ENCODE peak calls at places on chromosomes 3 and 15, in ten cellular contexts. H is Calu3; Y is activated CD8-positive, alpha-beta memory T cell treated with anti-CD3 and anti-CD28 coated beads for 1 hour; Z is nephron progenitor cell; K is activated T-helper 9 cell treated with anti-CD3 and anti-CD28 coated beads, Interleukin-2, amount 50 U/mL, for 16 hours; V is bronchial epithelial cell; J is GM04504; U is stimulated activated CD4-positive, alpha-beta T cell treated with anti-CD3 and anti-CD28 coated beads, Interleukin-2, amount 100 ng/mL, for 24 hours; N is NCI-H524; S is brain microvascular endothelial cell. D is an unnamed sample.

GRCh38 chr15:39488498-39488897 is 92.4 kb upstream of the THBS1 start:
- DNase-seq in Y (no peak), Z (no peak), V (no peak), H (no peak), N (no peak), S (no peak), U (no peak), K (no peak), J (no peak), D (no peak)

GRCh38 chr3:101870138-101870537 is 20.8 kb downstream of the NFKBIZ start:
- DNase-seq in S (no peak), J (no peak), Y (no peak), N (no peak), K (no peak), H (no peak), V (no peak), Z (no peak), U (no peak), D (no peak)

GRCh38 chr3:197371521-197372075 is 73.2 kb upstream of the DLG1 start:
- DNase-seq in N (peak), S (no peak), Z (no peak), H (no peak), V (no peak), U (no peak), J (no peak), K (no peak), Y (no peak), D (no peak)

GRCh38 chr15:71709808-71710418 is 100.4 kb upstream of the NR2E3 start:
- DNase-seq in S (no peak), K (no peak), Y (no peak), H (no peak), V (no peak), U (no peak), N (no peak), Z (no peak), J (no peak), D (no peak)

GRCh38 chr15:90710436-90710835 is 6.7 kb upstream of the BLM start:
- DNase-seq in V (no peak), U (no peak), S (no peak), H (no peak), Z (no peak), Y (no peak), N (no peak), J (no peak), K (no peak), D (no peak)

GRCh38 chr15:75620776-75621536 is 4.6 kb downstream of the SNUPN start:
- DNase-seq in S (peak), H (peak), Y (no peak), J (peak), N (no peak), V (peak), K (no peak), Z (no peak), U (no peak), D (peak)

GRCh38 chr3:10742031-10742671 is 73.9 kb upstream of the SLC6A11 start:
- DNase-seq in J (no peak), H (no peak), Y (no peak), Z (no peak), K (no peak), N (no peak), S (no peak), V (no peak), U (no peak), D (no peak)

GRCh38 chr3:132659000-132659369 is 624 bp downstream of the ACAD11 start:
- DNase-seq in U (no peak), S (no peak), V (no peak), K (no peak), J (no peak), Y (no peak), Z (no peak), N (peak), H (no peak), D (no peak)

GRCh38 chr3:11136871-11137626 is 17.2 kb upstream of the HRH1 start:
- DNase-seq in H (peak), N (no peak), S (peak), V (peak), Z (no peak), U (no peak), K (no peak), Y (no peak), J (peak), D (no peak)

GRCh38 chr3:107752202-107752990 is 229.6 kb downstream of the BBX start:
- DNase-seq in H (peak), N (peak), V (peak), K (no peak), Y (no peak), U (no peak), J (no peak), S (peak), Z (no peak), D (no peak)

GRCh38 chr3:168090306-168091085 is 5.2 kb downstream of the GOLIM4 start:
- DNase-seq in S (no peak), U (no peak), V (no peak), Z (no peak), J (no peak), K (no peak), Y (no peak), N (no peak), H (no peak), D (no peak)

GRCh38 chr15:76342382-76343201 is 6.0 kb downstream of the ISL2 start:
- DNase-seq in J (no peak), Y (no peak), H (no peak), K (no peak), V (no peak), U (no peak), N (no peak), S (no peak), Z (peak), D (no peak)

GRCh38 chr15:29571728-29572454 is 250.4 kb downstream of the TJP1 start:
- DNase-seq in S (no peak), K (no peak), N (peak), V (no peak), H (no peak), J (no peak), Y (no peak), U (no peak), Z (no peak), D (no peak)

GRCh38 chr3:68878322-68878721 is 54.0 kb downstream of the TAFA4 start:
- DNase-seq in Y (no peak), U (no peak), V (peak), J (peak), K (no peak), S (peak), H (peak), Z (no peak), N (no peak), D (no peak)

GRCh38 chr3:71072288-71072687 is 511.2 kb downstream of the FOXP1 start:
- DNase-seq in K (no peak), U (no peak), N (no peak), Y (no peak), J (no peak), S (no peak), V (no peak), H (no peak), Z (no peak), D (no peak)

GRCh38 chr3:38960042-38960622 is 91.6 kb downstream of the SCN11A start:
- DNase-seq in N (peak), Y (no peak), H (no peak), V (no peak), Z (no peak), U (no peak), S (no peak), J (no peak), K (no peak), D (no peak)

GRCh38 chr15:34795267-34796081 is at the start of gene ACTC1:
- DNase-seq in Y (no peak), H (peak), J (no peak), S (peak), V (peak), K (no peak), N (peak), Z (peak), U (no peak), D (no peak)

GRCh38 chr15:52217186-52217585 is 26.0 kb upstream of the GNB5 start:
- DNase-seq in K (no peak), N (peak), H (peak), U (no peak), V (peak), J (no peak), S (no peak), Y (no peak), Z (peak), D (no peak)

GRCh38 chr15:40344631-40345120 is 3.9 kb upstream of the CCDC9B start:
- DNase-seq in U (peak), Z (peak), J (no peak), K (peak), S (peak), V (no peak), N (peak), Y (no peak), H (peak), D (no peak)

GRCh38 chr3:171326717-171327440 is 133.3 kb downstream of the TNIK start:
- DNase-seq in U (no peak), S (no peak), N (no peak), Y (no peak), Z (no peak), H (no peak), V (no peak), K (no peak), J (no peak), D (no peak)

GRCh38 chr3:106345353-106346027 is 476.7 kb upstream of the CBLB start:
- DNase-seq in U (no peak), J (peak), V (peak), H (peak), S (peak), Y (no peak), K (no peak), N (peak), Z (no peak), D (no peak)

GRCh38 chr15:63288778-63289378 is 11.5 kb downstream of the APH1B start:
- DNase-seq in J (peak), H (peak), N (peak), V (peak), S (no peak), U (no peak), Y (no peak), K (no peak), Z (no peak), D (no peak)

GRCh38 chr3:144162042-144162441 is 190.4 kb downstream of the DIPK2A start:
- DNase-seq in N (no peak), H (no peak), J (no peak), V (peak), S (peak), K (no peak), U (no peak), Z (no peak), Y (no peak), D (no peak)

GRCh38 chr3:24494616-24495333 is at the start of gene THRB:
- DNase-seq in N (peak), K (no peak), J (no peak), S (no peak), Y (no peak), Z (peak), U (no peak), H (peak), V (peak), D (no peak)

GRCh38 chr3:197344582-197345318 is 46.3 kb upstream of the DLG1 start:
- DNase-seq in J (no peak), H (no peak), Z (no peak), N (no peak), K (no peak), S (no peak), V (no peak), U (no peak), Y (no peak), D (no peak)

GRCh38 chr15:59232476-59232875 is 25.8 kb downstream of the LDHAL6B start:
- DNase-seq in N (no peak), S (peak), K (no peak), Y (no peak), Z (no peak), U (no peak), J (peak), H (no peak), V (peak), D (no peak)

GRCh38 chr3:60756636-60757035 is 494.6 kb downstream of the FHIT start:
- DNase-seq in N (no peak), U (no peak), Y (no peak), V (no peak), K (no peak), J (peak), H (no peak), S (no peak), Z (no peak), D (no peak)

GRCh38 chr15:65869954-65870871 is 922 bp downstream of the RAB11A start:
- DNase-seq in J (no peak), V (peak), Z (no peak), U (peak), S (peak), Y (peak), K (no peak), H (peak), N (peak), D (no peak)